ENCODE peak calls at places on chromosomes 5 and 9, in nine cellular contexts. M is heart right ventricle, Q is progenitor cell of endocrine pancreas, Z is astrocyte of the spinal cord, R is AG04449, Y is cardiac fibroblast, C is GM10248, K is endothelial cell, N is adrenal gland. P is an unnamed sample.

GRCh38 chr5:52339285-52339684 is 448.4 kb upstream of the ITGA1 start:
- DNase-seq in M (no peak), Q (no peak), Z (no peak), R (no peak), Y (no peak), C (no peak), K (no peak), N (no peak), P (no peak)

GRCh38 chr5:883475-884181 is 9.0 kb downstream of the BRD9 start:
- DNase-seq in M (no peak), Q (no peak), Z (no peak), R (no peak), Y (no peak), C (no peak), K (no peak), N (no peak), P (no peak)

GRCh38 chr9:89277454-89277853 is 33.5 kb upstream of the CKS2 start:
- DNase-seq in M (no peak), Q (no peak), Z (peak), R (no peak), Y (peak), C (no peak), K (no peak), N (no peak), P (no peak)

GRCh38 chr9:95381243-95381642 is 63.7 kb upstream of the FANCC start:
- DNase-seq in M (no peak), Q (no peak), Z (peak), R (no peak), Y (peak), C (no peak), K (no peak), N (no peak), P (no peak)

GRCh38 chr9:136297016-136297691 is 6.7 kb downstream of the CCDC187 start:
- DNase-seq in M (peak), Q (no peak), Z (no peak), R (no peak), Y (no peak), C (no peak), K (no peak), N (peak), P (no peak)

GRCh38 chr9:133773889-133774655 is 35.9 kb upstream of the SARDH start:
- DNase-seq in M (no peak), Q (no peak), Z (peak), R (no peak), Y (no peak), C (no peak), K (no peak), N (peak), P (peak)

GRCh38 chr5:176664886-176665285 is 17.6 kb downstream of the TSPAN17 start:
- DNase-seq in M (no peak), Q (no peak), Z (no peak), R (no peak), Y (no peak), C (no peak), K (no peak), N (no peak), P (no peak)

GRCh38 chr5:67361932-67362729 is 165.5 kb upstream of the CD180 start:
- DNase-seq in M (no peak), Q (no peak), Z (peak), R (no peak), Y (peak), C (no peak), K (no peak), N (no peak), P (no peak)

GRCh38 chr9:2859776-2860379 is 16.0 kb upstream of the PUM3 start:
- DNase-seq in M (peak), Q (peak), Z (peak), R (no peak), Y (peak), C (peak), K (peak), N (peak), P (peak)

GRCh38 chr9:94097788-94098413 is 13.6 kb downstream of the PTPDC1 start:
- DNase-seq in M (no peak), Q (no peak), Z (peak), R (peak), Y (peak), C (no peak), K (no peak), N (no peak), P (no peak)

GRCh38 chr9:11135856-11136255 is 523.1 kb upstream of the PTPRD start:
- DNase-seq in M (no peak), Q (no peak), Z (no peak), R (no peak), Y (no peak), C (no peak), K (no peak), N (no peak), P (no peak)

GRCh38 chr5:160438316-160439204 is 16.9 kb downstream of the PTTG1 start:
- DNase-seq in M (no peak), Q (no peak), Z (peak), R (no peak), Y (peak), C (peak), K (peak), N (peak), P (no peak)

GRCh38 chr5:154631141-154631540 is 124.0 kb upstream of the LARP1 start:
- DNase-seq in M (no peak), Q (no peak), Z (no peak), R (no peak), Y (no peak), C (no peak), K (no peak), N (no peak), P (no peak)

GRCh38 chr5:71816307-71816706 is 97.2 kb downstream of the CARTPT start:
- DNase-seq in M (no peak), Q (no peak), Z (no peak), R (no peak), Y (no peak), C (no peak), K (no peak), N (no peak), P (no peak)

GRCh38 chr9:73269430-73270101 is 117.9 kb downstream of the ANXA1 start:
- DNase-seq in M (no peak), Q (no peak), Z (peak), R (no peak), Y (peak), C (no peak), K (no peak), N (no peak), P (no peak)

GRCh38 chr9:105425817-105426433 is 21.9 kb upstream of the FSD1L start:
- DNase-seq in M (no peak), Q (no peak), Z (peak), R (no peak), Y (peak), C (peak), K (no peak), N (no peak), P (no peak)

GRCh38 chr9:111992523-111992922 is 95.9 kb downstream of the UGCG start:
- DNase-seq in M (no peak), Q (no peak), Z (peak), R (no peak), Y (peak), C (peak), K (no peak), N (no peak), P (no peak)

GRCh38 chr5:13783731-13784130 is 160.8 kb downstream of the DNAH5 start:
- DNase-seq in M (no peak), Q (no peak), Z (no peak), R (no peak), Y (no peak), C (no peak), K (no peak), N (peak), P (no peak)

GRCh38 chr9:116137010-116137409 is 16.6 kb upstream of the PAPPA start:
- DNase-seq in M (no peak), Q (no peak), Z (no peak), R (no peak), Y (no peak), C (no peak), K (no peak), N (no peak), P (no peak)

GRCh38 chr5:142866563-142867275 is 96.5 kb downstream of the ARHGAP26 start:
- DNase-seq in M (no peak), Q (peak), Z (peak), R (no peak), Y (peak), C (peak), K (peak), N (no peak), P (peak)

GRCh38 chr5:71922584-71923106 is 184.6 kb upstream of the MAP1B start:
- DNase-seq in M (no peak), Q (no peak), Z (peak), R (no peak), Y (peak), C (no peak), K (no peak), N (no peak), P (no peak)

GRCh38 chr9:36905101-36906066 is 128.7 kb downstream of the PAX5 start:
- DNase-seq in M (no peak), Q (no peak), Z (no peak), R (no peak), Y (no peak), C (no peak), K (no peak), N (no peak), P (no peak)
- TF ChIP-seq CTCF in M (no peak), Q (peak), Z (peak), R (no peak), Y (no peak), C (no peak), K (peak), N (no peak), P (peak)

GRCh38 chr5:122156724-122157325 is 27.5 kb downstream of the ZNF474 start:
- DNase-seq in M (no peak), Q (no peak), Z (peak), R (no peak), Y (peak), C (no peak), K (peak), N (no peak), P (no peak)
- TF ChIP-seq CTCF in M (peak), Q (peak), Z (peak), R (peak), Y (peak), C (peak), K (no peak), N (no peak), P (no peak)

GRCh38 chr5:150175076-150175475 is 8.5 kb downstream of the CDX1 start:
- DNase-seq in M (no peak), Q (no peak), Z (no peak), R (no peak), Y (no peak), C (no peak), K (no peak), N (no peak), P (no peak)

GRCh38 chr5:150174285-150174684 is 7.7 kb downstream of the CDX1 start:
- DNase-seq in M (no peak), Q (no peak), Z (no peak), R (no peak), Y (no peak), C (no peak), K (no peak), N (no peak), P (no peak)

GRCh38 chr5:150177721-150178120 is 11.1 kb downstream of the CDX1 start:
- DNase-seq in M (no peak), Q (no peak), Z (no peak), R (no peak), Y (no peak), C (no peak), K (no peak), N (no peak), P (no peak)

GRCh38 chr5:150176745-150177485 is 10.3 kb downstream of the CDX1 start:
- DNase-seq in M (no peak), Q (no peak), Z (peak), R (no peak), Y (no peak), C (no peak), K (no peak), N (no peak), P (no peak)

GRCh38 chr5:150175536-150175935 is 9.0 kb downstream of the CDX1 start:
- DNase-seq in M (no peak), Q (no peak), Z (no peak), R (no peak), Y (peak), C (peak), K (peak), N (no peak), P (no peak)
- TF ChIP-seq CTCF in M (peak), Q (peak), Z (peak), R (peak), Y (peak), C (peak), K (peak), N (peak), P (no peak)

DNA sequence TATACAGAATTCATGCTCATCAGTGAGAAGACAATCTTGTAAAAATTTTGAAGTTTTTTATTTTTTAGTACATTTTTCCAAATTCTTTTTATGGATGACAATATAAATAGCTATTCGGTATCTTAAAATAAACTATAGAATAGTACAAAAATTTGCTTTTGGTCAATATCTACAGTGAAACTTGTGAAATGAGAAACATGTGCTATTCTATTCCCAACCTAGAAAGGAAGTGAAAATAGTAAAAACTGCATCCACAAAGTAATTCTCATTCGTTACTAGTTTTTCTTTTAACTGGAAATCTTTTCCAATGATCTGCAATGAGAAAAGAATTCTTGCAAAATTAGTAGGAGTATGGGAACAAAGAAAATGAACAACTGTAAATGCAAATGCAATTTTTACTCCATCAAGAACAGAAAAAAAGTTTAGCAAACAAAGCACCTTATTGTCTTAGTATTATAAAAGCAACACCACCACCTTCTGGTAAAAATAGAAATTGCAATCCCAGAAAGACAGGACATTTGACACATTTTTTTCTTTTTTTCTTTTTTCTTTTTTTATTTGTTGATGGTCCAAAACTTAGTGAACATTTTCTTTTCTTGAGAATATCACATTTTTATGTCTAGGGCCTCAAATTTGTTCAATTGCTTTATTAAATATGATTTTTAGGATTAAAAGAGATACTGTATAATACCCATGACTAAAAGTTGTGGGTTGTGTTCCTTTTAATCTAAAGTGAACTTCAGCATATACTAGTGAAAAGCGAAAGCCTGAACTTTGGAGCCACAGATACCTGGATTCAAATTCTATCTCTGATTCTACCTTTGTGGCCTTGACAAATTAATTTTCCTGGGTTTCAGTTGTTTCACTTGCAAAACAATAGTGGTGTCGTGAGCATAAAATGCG is 72.3 kb downstream of the SLCO4C1 start:
- DNase-seq in M (no peak), Q (no peak), Z (peak), R (no peak), Y (peak), C (peak), K (peak), N (no peak), P (no peak)
- TF ChIP-seq CTCF in M (peak), Q (peak), Z (peak), R (no peak), Y (peak), C (peak), K (peak), N (peak), P (peak)

P was measured in mesothelial cell of epicardium.